ENCODE peak calls at places on chromosomes 7 and 10, in seven cellular contexts. G is NCI-H1417; O is amygdala; L is endothelial cell; I is fibroblast of pulmonary artery; T is RPMI8226; J is CD8-positive, alpha-beta memory T cell. K is an unnamed sample.

GRCh38 chr7:20598479-20599419 is 16.7 kb upstream of the ABCB5 start:
- DNase-seq in G (peak), O (no peak), L (no peak), I (peak), T (peak), J (no peak), K (peak)

GRCh38 chr10:24463683-24464426 is 254.9 kb downstream of the KIAA1217 start:
- DNase-seq in G (peak), O (no peak), L (no peak), I (peak), T (peak), J (no peak), K (peak)

GRCh38 chr7:128322040-128322643 is 21.6 kb downstream of the RBM28 start:
- DNase-seq in G (no peak), O (no peak), L (no peak), I (peak), T (peak), J (no peak), K (peak)

GRCh38 chr7:99090811-99091582 is 52.9 kb downstream of the SMURF1 start:
- DNase-seq in G (no peak), O (no peak), L (no peak), I (no peak), T (no peak), J (no peak), K (peak)

GRCh38 chr7:4851459-4852422 is 10.1 kb downstream of the PAPOLB start:
- DNase-seq in G (no peak), O (no peak), L (no peak), I (no peak), T (no peak), J (no peak), K (no peak)

GRCh38 chr10:132464256-132465192 is 67.5 kb downstream of the PWWP2B start:
- DNase-seq in G (no peak), O (peak), L (no peak), I (peak), T (no peak), J (no peak), K (peak)

GRCh38 chr7:112449353-112449752 is 907 bp upstream of the IFRD1 start:
- DNase-seq in G (peak), O (no peak), L (no peak), I (no peak), T (peak), J (no peak), K (no peak)

GRCh38 chr7:38902443-38902842 is 6.5 kb downstream of the VPS41 start:
- DNase-seq in G (no peak), O (no peak), L (no peak), I (no peak), T (no peak), J (no peak), K (no peak)

GRCh38 chr7:148650232-148650858 is 48.4 kb upstream of the CUL1 start:
- DNase-seq in G (peak), O (no peak), L (no peak), I (peak), T (no peak), J (no peak), K (peak)

GRCh38 chr7:35389636-35390035 is 135.7 kb upstream of the TBX20 start:
- DNase-seq in G (no peak), O (no peak), L (no peak), I (no peak), T (no peak), J (no peak), K (no peak)

GRCh38 chr7:133355822-133356221 is 102.9 kb downstream of the EXOC4 start:
- DNase-seq in G (no peak), O (no peak), L (no peak), I (no peak), T (no peak), J (no peak), K (no peak)